ENCODE peak calls at places on chromosomes 4 and X, in seven cellular contexts. One of them, this sample, is unnamed.

GRCh38 chrX:80876877-80877276 is 67.2 kb upstream of the BRWD3 start:
- DNase-seq in hepatocyte: peak; percentile 13
- DNase-seq in fibroblast of lung: peak; percentile 19
- DNase-seq in mesenchymal stem cell: peak; percentile 25
- DNase-seq in GM23248: peak; percentile 38
- DNase-seq in astrocyte: peak; percentile 6
- DNase-seq in IMR-90: peak; percentile 44
- DNase-seq in this sample: peak; percentile 11

GRCh38 chr4:110735691-110736090 is 112.8 kb upstream of the PITX2 start:
- DNase-seq in hepatocyte: peak; percentile 13
- DNase-seq in fibroblast of lung: no peak
- DNase-seq in mesenchymal stem cell: peak; percentile 15
- DNase-seq in GM23248: peak; percentile 20
- DNase-seq in astrocyte: no peak
- DNase-seq in IMR-90: peak; percentile 33
- DNase-seq in this sample: no peak

GRCh38 chrX:126824596-126824995 is 5.1 kb downstream of the PRR32 start:
- DNase-seq in hepatocyte: no peak
- DNase-seq in fibroblast of lung: no peak
- DNase-seq in mesenchymal stem cell: no peak
- DNase-seq in GM23248: no peak
- DNase-seq in astrocyte: no peak
- DNase-seq in IMR-90: no peak
- DNase-seq in this sample: no peak

GRCh38 chrX:45758319-45758718 is 557.6 kb upstream of the DIPK2B start:
- DNase-seq in hepatocyte: no peak
- DNase-seq in fibroblast of lung: peak; percentile 96
- DNase-seq in mesenchymal stem cell: peak; percentile 93
- DNase-seq in GM23248: peak; percentile 84
- DNase-seq in astrocyte: peak; percentile 95
- DNase-seq in IMR-90: peak; percentile 93
- DNase-seq in this sample: peak; percentile 89

GRCh38 chr4:54723786-54724185 is 66.0 kb downstream of the KIT start:
- DNase-seq in hepatocyte: no peak
- DNase-seq in fibroblast of lung: no peak
- DNase-seq in mesenchymal stem cell: no peak
- DNase-seq in GM23248: no peak
- DNase-seq in astrocyte: no peak
- DNase-seq in IMR-90: no peak
- DNase-seq in this sample: no peak

GRCh38 chr4:86129546-86129945 is 230.3 kb downstream of the MAPK10 start:
- DNase-seq in hepatocyte: no peak
- DNase-seq in fibroblast of lung: no peak
- DNase-seq in mesenchymal stem cell: no peak
- DNase-seq in GM23248: no peak
- DNase-seq in astrocyte: no peak
- DNase-seq in IMR-90: no peak
- DNase-seq in this sample: no peak

GRCh38 chr4:73726000-73726399 is 14.4 kb upstream of the CXCL8 start:
- DNase-seq in hepatocyte: peak; percentile 48
- DNase-seq in fibroblast of lung: peak; percentile 94
- DNase-seq in mesenchymal stem cell: peak; percentile 93
- DNase-seq in GM23248: peak; percentile 92
- DNase-seq in astrocyte: peak; percentile 93
- DNase-seq in IMR-90: peak; percentile 93
- DNase-seq in this sample: peak; percentile 93

GRCh38 chrX:48045410-48046311 is 25.8 kb downstream of the ZNF630 start:
- DNase-seq in hepatocyte: peak; percentile 40
- DNase-seq in fibroblast of lung: peak; percentile 84
- DNase-seq in mesenchymal stem cell: peak; percentile 35
- DNase-seq in GM23248: peak; percentile 65
- DNase-seq in astrocyte: peak; percentile 83
- DNase-seq in IMR-90: peak; percentile 77
- DNase-seq in this sample: peak; percentile 40

GRCh38 chr4:41285202-41285876 is 28.6 kb downstream of the UCHL1 start:
- DNase-seq in hepatocyte: no peak
- DNase-seq in fibroblast of lung: no peak
- DNase-seq in mesenchymal stem cell: no peak
- DNase-seq in GM23248: peak; percentile 29
- DNase-seq in astrocyte: no peak
- DNase-seq in IMR-90: no peak
- DNase-seq in this sample: no peak

GRCh38 chr4:5050520-5050955 is 742 bp upstream of the STK32B start:
- DNase-seq in hepatocyte: peak; percentile 87
- DNase-seq in fibroblast of lung: peak; percentile 74
- DNase-seq in mesenchymal stem cell: peak; percentile 86
- DNase-seq in GM23248: peak; percentile 91
- DNase-seq in astrocyte: peak; percentile 59
- DNase-seq in IMR-90: peak; percentile 83
- DNase-seq in this sample: peak; percentile 63

GRCh38 chrX:56782791-56783449 is 53.9 kb downstream of the NBDY start:
- DNase-seq in hepatocyte: no peak
- DNase-seq in fibroblast of lung: no peak
- DNase-seq in mesenchymal stem cell: no peak
- DNase-seq in GM23248: no peak
- DNase-seq in astrocyte: no peak
- DNase-seq in IMR-90: no peak
- DNase-seq in this sample: no peak

GRCh38 chr4:139112650-139113049 is 64.4 kb downstream of the ELF2 start:
- DNase-seq in hepatocyte: no peak
- DNase-seq in fibroblast of lung: no peak
- DNase-seq in mesenchymal stem cell: no peak
- DNase-seq in GM23248: no peak
- DNase-seq in astrocyte: no peak
- DNase-seq in IMR-90: no peak
- DNase-seq in this sample: no peak

GRCh38 chrX:25869761-25870160 is 268.4 kb upstream of the MAGEB18 start:
- DNase-seq in hepatocyte: no peak
- DNase-seq in fibroblast of lung: peak; percentile 1
- DNase-seq in mesenchymal stem cell: no peak
- DNase-seq in GM23248: no peak
- DNase-seq in astrocyte: no peak
- DNase-seq in IMR-90: no peak
- DNase-seq in this sample: no peak

GRCh38 chr4:140130677-140131076 is 23.3 kb downstream of the MAML3 start:
- DNase-seq in hepatocyte: no peak
- DNase-seq in fibroblast of lung: peak; percentile 91
- DNase-seq in mesenchymal stem cell: no peak
- DNase-seq in GM23248: peak; percentile 93
- DNase-seq in astrocyte: peak; percentile 88
- DNase-seq in IMR-90: peak; percentile 83
- DNase-seq in this sample: peak; percentile 93

GRCh38 chr4:151099976-151100417 is 569 bp downstream of the RPS3A start:
- DNase-seq in hepatocyte: no peak
- DNase-seq in fibroblast of lung: peak; percentile 45
- DNase-seq in mesenchymal stem cell: no peak
- DNase-seq in GM23248: peak; percentile 67
- DNase-seq in astrocyte: peak; percentile 39
- DNase-seq in IMR-90: peak; percentile 25
- DNase-seq in this sample: peak; percentile 26

GRCh38 chr4:80215449-80216052 is 18.2 kb downstream of the PRDM8 start:
- DNase-seq in hepatocyte: peak; percentile 27
- DNase-seq in fibroblast of lung: peak; percentile 44
- DNase-seq in mesenchymal stem cell: peak; percentile 63
- DNase-seq in GM23248: peak; percentile 73
- DNase-seq in astrocyte: peak; percentile 31
- DNase-seq in IMR-90: peak; percentile 64
- DNase-seq in this sample: no peak

GRCh38 chr4:143085224-143085623 is 99.5 kb upstream of the USP38 start:
- DNase-seq in hepatocyte: no peak
- DNase-seq in fibroblast of lung: no peak
- DNase-seq in mesenchymal stem cell: no peak
- DNase-seq in GM23248: peak; percentile 59
- DNase-seq in astrocyte: no peak
- DNase-seq in IMR-90: peak; percentile 8
- DNase-seq in this sample: no peak

GRCh38 chrX:49059209-49060191 is 701 bp downstream of the CCDC120 start:
- DNase-seq in hepatocyte: peak; percentile 61
- DNase-seq in fibroblast of lung: no peak
- DNase-seq in mesenchymal stem cell: no peak
- DNase-seq in GM23248: no peak
- DNase-seq in astrocyte: no peak
- DNase-seq in IMR-90: no peak
- DNase-seq in this sample: no peak

GRCh38 chrX:100636321-100636991 is at the start of gene TSPAN6:
- DNase-seq in hepatocyte: peak; percentile 87
- DNase-seq in fibroblast of lung: peak; percentile 80
- DNase-seq in mesenchymal stem cell: peak; percentile 89
- DNase-seq in GM23248: peak; percentile 87
- DNase-seq in astrocyte: peak; percentile 72
- DNase-seq in IMR-90: peak; percentile 84
- DNase-seq in this sample: peak; percentile 75
- H3K4me2 ChIP-seq in hepatocyte: peak within 1 kb of the TSS; percentile 79
- H3K4me2 ChIP-seq in fibroblast of lung: peak within 1 kb of the TSS; percentile 78
- H3K4me2 ChIP-seq in mesenchymal stem cell: peak within 1 kb of the TSS; percentile 61
- H3K4me2 ChIP-seq in GM23248: peak within 1 kb of the TSS; percentile 80
- H3K4me2 ChIP-seq in astrocyte: peak within 1 kb of the TSS; percentile 94
- H3K4me2 ChIP-seq in IMR-90: peak within 1 kb of the TSS; percentile 81
- H3K4me2 ChIP-seq in this sample: peak within 1 kb of the TSS; percentile 78

GRCh38 chrX:150602296-150602695 is 33.9 kb downstream of the MTM1 start:
- DNase-seq in hepatocyte: no peak
- DNase-seq in fibroblast of lung: no peak
- DNase-seq in mesenchymal stem cell: no peak
- DNase-seq in GM23248: no peak
- DNase-seq in astrocyte: no peak
- DNase-seq in IMR-90: no peak
- DNase-seq in this sample: no peak
- H2AFZ ChIP-seq in hepatocyte: no peak overlapping the region
- H2AFZ ChIP-seq in fibroblast of lung: no peak overlapping the region
- H2AFZ ChIP-seq in mesenchymal stem cell: no peak overlapping the region
- H2AFZ ChIP-seq in GM23248: no peak overlapping the region
- H2AFZ ChIP-seq in astrocyte: no peak overlapping the region
- H2AFZ ChIP-seq in IMR-90: no peak overlapping the region
- H2AFZ ChIP-seq in this sample: no peak overlapping the region

GRCh38 chr4:104890598-104890997 is 256.1 kb upstream of the TET2 start:
- DNase-seq in hepatocyte: no peak
- DNase-seq in fibroblast of lung: no peak
- DNase-seq in mesenchymal stem cell: no peak
- DNase-seq in GM23248: no peak
- DNase-seq in astrocyte: no peak
- DNase-seq in IMR-90: no peak
- DNase-seq in this sample: no peak
- H3K4me2 ChIP-seq in hepatocyte: no peak overlapping the region
- H3K4me2 ChIP-seq in fibroblast of lung: no peak overlapping the region
- H3K4me2 ChIP-seq in mesenchymal stem cell: no peak overlapping the region
- H3K4me2 ChIP-seq in GM23248: no peak overlapping the region
- H3K4me2 ChIP-seq in astrocyte: no peak overlapping the region
- H3K4me2 ChIP-seq in IMR-90: no peak overlapping the region
- H3K4me2 ChIP-seq in this sample: no peak overlapping the region

DNA sequence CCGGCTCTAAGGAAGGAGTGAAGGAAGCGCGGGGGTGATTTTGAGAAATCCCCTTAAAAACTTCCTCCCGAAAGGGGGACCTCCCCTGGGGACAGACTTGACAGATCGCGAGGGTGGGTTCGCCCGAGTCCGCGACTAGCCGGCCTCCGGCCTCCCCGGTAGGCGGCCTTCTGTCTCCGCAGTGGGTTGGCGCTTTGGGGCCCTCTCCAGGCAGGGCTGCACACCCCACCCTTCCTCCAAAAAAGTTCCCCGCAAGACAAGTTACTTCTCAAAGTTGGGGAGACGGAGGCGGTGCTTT is 24.8 kb downstream of the HOPX start:
- DNase-seq in hepatocyte: peak; percentile 19
- DNase-seq in fibroblast of lung: no peak
- DNase-seq in mesenchymal stem cell: peak; percentile 35
- DNase-seq in GM23248: no peak
- DNase-seq in astrocyte: no peak
- DNase-seq in IMR-90: no peak
- DNase-seq in this sample: no peak
- H2AFZ ChIP-seq in hepatocyte: peak overlapping the region; percentile 80
- H2AFZ ChIP-seq in fibroblast of lung: peak overlapping the region; percentile 42
- H2AFZ ChIP-seq in mesenchymal stem cell: no peak overlapping the region
- H2AFZ ChIP-seq in GM23248: peak overlapping the region; percentile 60
- H2AFZ ChIP-seq in astrocyte: peak overlapping the region; percentile 83
- H2AFZ ChIP-seq in IMR-90: peak overlapping the region; percentile 93
- H2AFZ ChIP-seq in this sample: peak overlapping the region; percentile 81

GRCh38 chrX:19870206-19870605 is 17.2 kb downstream of the SH3KBP1 start:
- DNase-seq in hepatocyte: no peak
- DNase-seq in fibroblast of lung: no peak
- DNase-seq in mesenchymal stem cell: no peak
- DNase-seq in GM23248: no peak
- DNase-seq in astrocyte: no peak
- DNase-seq in IMR-90: no peak
- DNase-seq in this sample: no peak

GRCh38 chrX:19869195-19869594 is 18.2 kb downstream of the SH3KBP1 start:
- DNase-seq in hepatocyte: no peak
- DNase-seq in fibroblast of lung: no peak
- DNase-seq in mesenchymal stem cell: no peak
- DNase-seq in GM23248: no peak
- DNase-seq in astrocyte: no peak
- DNase-seq in IMR-90: no peak
- DNase-seq in this sample: no peak

GRCh38 chrX:19867411-19867732 is 20.0 kb downstream of the SH3KBP1 start:
- DNase-seq in hepatocyte: no peak
- DNase-seq in fibroblast of lung: peak; percentile 49
- DNase-seq in mesenchymal stem cell: peak; percentile 80
- DNase-seq in GM23248: peak; percentile 67
- DNase-seq in astrocyte: peak; percentile 48
- DNase-seq in IMR-90: peak; percentile 79
- DNase-seq in this sample: no peak

GRCh38 chrX:19867938-19868337 is 19.5 kb downstream of the SH3KBP1 start:
- DNase-seq in hepatocyte: no peak
- DNase-seq in fibroblast of lung: no peak
- DNase-seq in mesenchymal stem cell: no peak
- DNase-seq in GM23248: no peak
- DNase-seq in astrocyte: no peak
- DNase-seq in IMR-90: no peak
- DNase-seq in this sample: no peak

DNA sequence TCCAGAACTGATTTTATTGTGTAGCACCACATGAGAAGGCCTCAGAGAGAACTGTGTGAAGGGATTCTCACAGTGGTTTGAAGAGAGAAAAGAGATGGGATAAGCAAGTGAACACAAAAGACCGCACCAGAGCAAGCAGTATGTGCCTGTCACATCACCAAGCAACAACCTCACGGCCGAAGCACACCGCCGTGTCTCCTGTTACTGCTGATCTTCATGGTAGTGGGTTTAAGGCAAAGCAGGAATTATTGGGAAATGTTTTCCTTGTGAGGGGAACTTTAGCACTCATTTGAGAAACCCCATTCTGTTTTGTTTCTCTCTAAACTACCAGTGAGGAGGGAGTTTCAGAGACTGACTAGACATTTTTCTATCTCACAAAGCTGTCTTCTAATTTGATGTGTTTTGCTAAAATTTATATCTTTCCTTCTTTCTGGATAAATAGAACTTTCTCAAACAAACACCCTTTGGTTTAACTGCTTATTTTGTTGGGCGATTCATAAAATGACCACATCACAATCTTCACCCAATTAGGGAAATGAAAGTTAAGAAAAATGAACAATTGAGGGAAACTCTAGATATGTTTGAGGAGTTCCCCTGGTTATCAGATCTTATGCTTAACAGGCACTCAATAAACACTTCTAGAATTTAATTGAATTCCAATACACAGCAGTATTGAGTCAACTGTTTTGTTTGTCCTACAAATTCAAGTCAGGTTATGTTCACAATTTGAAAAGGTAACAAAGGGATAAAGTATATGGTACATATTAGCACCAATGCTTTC is 16.5 kb downstream of the SH3KBP1 start:
- DNase-seq in hepatocyte: no peak
- DNase-seq in fibroblast of lung: no peak
- DNase-seq in mesenchymal stem cell: no peak
- DNase-seq in GM23248: no peak
- DNase-seq in astrocyte: no peak
- DNase-seq in IMR-90: no peak
- DNase-seq in this sample: no peak
- H3K4me2 ChIP-seq in hepatocyte: no peak overlapping the region
- H3K4me2 ChIP-seq in fibroblast of lung: no peak overlapping the region
- H3K4me2 ChIP-seq in mesenchymal stem cell: no peak overlapping the region
- H3K4me2 ChIP-seq in GM23248: no peak overlapping the region
- H3K4me2 ChIP-seq in astrocyte: no peak overlapping the region
- H3K4me2 ChIP-seq in IMR-90: no peak overlapping the region
- H3K4me2 ChIP-seq in this sample: no peak overlapping the region

GRCh38 chr4:174214102-174214878 is 69.2 kb downstream of the FBXO8 start:
- DNase-seq in hepatocyte: peak; percentile 33
- DNase-seq in fibroblast of lung: no peak
- DNase-seq in mesenchymal stem cell: peak; percentile 46
- DNase-seq in GM23248: peak; percentile 39
- DNase-seq in astrocyte: no peak
- DNase-seq in IMR-90: no peak
- DNase-seq in this sample: no peak
- H2AFZ ChIP-seq in hepatocyte: peak overlapping the region; percentile 65
- H2AFZ ChIP-seq in fibroblast of lung: no peak overlapping the region
- H2AFZ ChIP-seq in mesenchymal stem cell: peak overlapping the region; percentile 39
- H2AFZ ChIP-seq in GM23248: peak overlapping the region; percentile 85
- H2AFZ ChIP-seq in astrocyte: no peak overlapping the region
- H2AFZ ChIP-seq in IMR-90: peak overlapping the region; percentile 40
- H2AFZ ChIP-seq in this sample: peak overlapping the region; percentile 67

This sample was measured in mammary epithelial cell.